ENCODE peak calls at places on chromosome 16, in six cellular contexts. X, R, H, W, G and N are unnamed samples.
A peak's percentile ranks its signal among the peaks of the same experiment; 100 is the strongest.

GRCh38 chr16:29678691-29679267 is at the start of gene QPRT:
- DNase-seq in X (peak; percentile 87), R (peak; percentile 67), H (no peak), W (peak; percentile 58), G (peak; percentile 90), N (no peak)

GRCh38 chr16:81214745-81215166 is 23.7 kb upstream of the BCO1 start:
- DNase-seq in X (peak; percentile 46), R (no peak), H (no peak), W (no peak), G (peak; percentile 28), N (no peak)

GRCh38 chr16:50360033-50360778 is 8.6 kb downstream of the BRD7 start:
- DNase-seq in X (no peak), R (peak; percentile 95), H (no peak), W (no peak), G (no peak), N (no peak)

GRCh38 chr16:82241469-82242052 is 71.5 kb upstream of the MPHOSPH6 start:
- DNase-seq in X (no peak), R (no peak), H (no peak), W (no peak), G (no peak), N (no peak)

GRCh38 chr16:71626018-71626857 is at the start of gene MARVELD3:
- DNase-seq in X (peak; percentile 68), R (no peak), H (peak; percentile 21), W (peak; percentile 18), G (peak; percentile 24), N (no peak)

GRCh38 chr16:11780988-11781680 is 15.9 kb downstream of the ZC3H7A start:
- DNase-seq in X (no peak), R (no peak), H (no peak), W (no peak), G (no peak), N (no peak)

GRCh38 chr16:77594798-77595625 is 127.3 kb upstream of the NUDT7 start:
- DNase-seq in X (no peak), R (no peak), H (no peak), W (no peak), G (no peak), N (no peak)

GRCh38 chr16:25868966-25869365 is 177.2 kb downstream of the HS3ST4 start:
- DNase-seq in X (no peak), R (no peak), H (no peak), W (no peak), G (no peak), N (no peak)

GRCh38 chr16:930511-930910 is 40.3 kb downstream of the LMF1 start:
- DNase-seq in X (no peak), R (no peak), H (no peak), W (no peak), G (no peak), N (no peak)

GRCh38 chr16:55035037-55035436 is 104.4 kb downstream of the IRX5 start:
- DNase-seq in X (peak; percentile 63), R (peak; percentile 5), H (no peak), W (peak; percentile 37), G (peak; percentile 56), N (no peak)

GRCh38 chr16:85557976-85558589 is 55.0 kb upstream of the GSE1 start:
- DNase-seq in X (no peak), R (no peak), H (no peak), W (no peak), G (no peak), N (no peak)

GRCh38 chr16:86584726-86585721 is 6.7 kb downstream of the FOXL1 start:
- DNase-seq in X (no peak), R (peak; percentile 81), H (no peak), W (no peak), G (no peak), N (no peak)

GRCh38 chr16:68445458-68445857 is 2.9 kb downstream of the SMPD3 start:
- DNase-seq in X (peak; percentile 68), R (peak; percentile 44), H (no peak), W (no peak), G (peak; percentile 64), N (peak; percentile 79)

GRCh38 chr16:84356591-84357116 is 11.7 kb upstream of the ATP2C2 start:
- DNase-seq in X (no peak), R (no peak), H (no peak), W (no peak), G (no peak), N (no peak)

GRCh38 chr16:19884611-19885455 is at the start of gene GPRC5B:
- DNase-seq in X (peak; percentile 70), R (no peak), H (peak; percentile 33), W (peak; percentile 69), G (peak; percentile 84), N (no peak)

GRCh38 chr16:16013812-16014211 is 64.4 kb downstream of the ABCC1 start:
- DNase-seq in X (no peak), R (no peak), H (no peak), W (no peak), G (no peak), N (no peak)

GRCh38 chr16:27838536-27839175 is 224.9 kb downstream of the GSG1L start:
- DNase-seq in X (no peak), R (no peak), H (no peak), W (no peak), G (no peak), N (peak; percentile 20)

GRCh38 chr16:58026705-58027340 is 1.3 kb downstream of the MMP15 start:
- DNase-seq in X (no peak), R (no peak), H (no peak), W (peak; percentile 42), G (peak; percentile 54), N (no peak)
- TF ChIP-seq CTCF in X (no peak), R (no peak), H (no peak), W (no peak), G (no peak), N (no peak)

GRCh38 chr16:53105565-53105964 is 50.8 kb downstream of the CHD9 start:
- DNase-seq in X (no peak), R (no peak), H (no peak), W (no peak), G (no peak), N (no peak)

GRCh38 chr16:53115047-53115446 is 60.3 kb downstream of the CHD9 start:
- DNase-seq in X (no peak), R (no peak), H (no peak), W (no peak), G (no peak), N (no peak)

GRCh38 chr16:53115773-53116172 is 61.0 kb downstream of the CHD9 start:
- DNase-seq in X (no peak), R (no peak), H (no peak), W (no peak), G (no peak), N (no peak)

GRCh38 chr16:53112015-53112414 is 57.2 kb downstream of the CHD9 start:
- DNase-seq in X (no peak), R (no peak), H (no peak), W (no peak), G (no peak), N (no peak)

DNA sequence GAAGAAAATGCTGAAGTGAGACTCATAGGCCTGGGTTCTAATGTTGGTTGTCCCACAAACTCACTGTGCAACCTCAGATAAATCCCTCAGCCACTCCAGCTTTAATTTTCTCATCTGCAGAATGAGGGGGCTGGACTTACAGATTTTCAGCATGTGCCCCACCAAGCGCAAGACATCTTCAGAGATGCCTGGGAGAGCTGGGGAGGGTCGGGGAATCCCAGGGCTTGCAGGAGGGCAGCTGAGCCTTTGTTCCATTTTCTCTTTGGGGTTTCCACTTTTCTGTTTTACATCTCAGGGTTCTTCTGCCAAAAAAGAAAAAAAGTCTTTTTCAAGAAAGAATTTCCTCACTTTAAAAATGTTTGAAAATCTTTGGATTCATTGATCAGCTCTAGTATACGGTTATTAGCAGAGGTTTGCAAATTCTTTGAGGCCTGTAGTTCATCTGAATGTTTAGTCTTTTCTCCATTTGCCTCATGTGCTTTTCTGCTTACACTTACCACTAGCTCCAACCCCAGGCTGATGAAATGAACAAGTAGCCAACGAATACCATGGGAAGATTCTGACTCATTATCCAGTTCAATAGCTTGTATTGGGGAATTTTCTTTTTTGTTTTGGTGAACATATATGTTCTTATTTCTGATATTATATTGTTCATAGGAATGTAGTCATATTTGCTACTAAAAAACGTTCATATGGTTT is 56.4 kb downstream of the CHD9 start:
- DNase-seq in X (peak; percentile 67), R (peak; percentile 62), H (no peak), W (no peak), G (no peak), N (no peak)
- TF ChIP-seq CTCF in X (no peak), R (no peak), H (no peak), W (no peak), G (no peak), N (no peak)

GRCh38 chr16:66937725-66938337 is 2.5 kb downstream of the CES2 start:
- DNase-seq in X (no peak), R (no peak), H (no peak), W (no peak), G (no peak), N (no peak)

GRCh38 chr16:66936462-66936861 is 1.1 kb downstream of the CES2 start:
- DNase-seq in X (no peak), R (no peak), H (no peak), W (no peak), G (no peak), N (no peak)

GRCh38 chr16:66939366-66939765 is 4.0 kb downstream of the CES2 start:
- DNase-seq in X (no peak), R (no peak), H (no peak), W (no peak), G (no peak), N (no peak)

GRCh38 chr16:66935319-66936011 is at the start of gene CES2:
- DNase-seq in X (no peak), R (peak; percentile 50), H (no peak), W (peak; percentile 58), G (no peak), N (no peak)

GRCh38 chr16:66936889-66937554 is 1.7 kb downstream of the CES2 start:
- DNase-seq in X (no peak), R (no peak), H (no peak), W (peak; percentile 1), G (no peak), N (no peak)
- TF ChIP-seq CTCF in X (no peak), R (no peak), H (no peak), W (no peak), G (no peak), N (no peak)

GRCh38 chr16:72858611-72859493 is 189.1 kb downstream of the ZFHX3 start:
- DNase-seq in X (no peak), R (peak; percentile 68), H (no peak), W (no peak), G (no peak), N (no peak)

GRCh38 chr16:72854537-72854936 is 193.4 kb downstream of the ZFHX3 start:
- DNase-seq in X (no peak), R (no peak), H (no peak), W (no peak), G (no peak), N (no peak)

GRCh38 chr16:72857841-72858594 is 189.9 kb downstream of the ZFHX3 start:
- DNase-seq in X (no peak), R (no peak), H (no peak), W (no peak), G (no peak), N (no peak)

GRCh38 chr16:72859581-72859980 is 188.3 kb downstream of the ZFHX3 start:
- DNase-seq in X (no peak), R (no peak), H (no peak), W (no peak), G (no peak), N (no peak)

DNA sequence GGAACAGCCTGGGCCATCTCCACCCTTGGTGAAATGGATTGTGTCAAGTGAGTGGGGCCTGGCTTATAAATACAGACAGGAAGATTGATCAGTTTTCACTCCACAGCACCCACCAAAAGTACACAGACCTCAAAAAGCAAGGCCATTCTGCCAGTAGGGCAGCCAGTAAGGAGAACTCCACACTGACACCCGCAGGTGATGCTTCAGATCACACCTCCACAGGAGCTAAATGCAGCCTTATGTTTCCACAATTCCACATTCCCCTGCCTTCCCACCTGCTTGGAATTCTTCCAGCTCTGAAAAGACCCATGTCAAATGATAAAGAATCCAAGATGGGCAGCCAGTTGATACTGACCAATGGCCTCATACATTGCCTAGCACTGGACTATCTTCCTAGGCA is 191.1 kb downstream of the ZFHX3 start:
- DNase-seq in X (peak; percentile 65), R (peak; percentile 30), H (no peak), W (no peak), G (no peak), N (no peak)
- TF ChIP-seq CTCF in X (peak; percentile 41), R (peak; percentile 40), H (no peak), W (peak; percentile 31), G (peak; percentile 43), N (peak; percentile 53)